ENCODE peak calls at places on chromosomes 16 and 17, in nine cellular contexts. W is mucosa of descending colon; F is ascending aorta; A is IMR-90; D is CD8-positive, alpha-beta memory T cell; G is H9; I is body of pancreas; B is BE2C; Y is CD8-positive, alpha-beta T cell. T is an unnamed sample.

GRCh38 chr16:68396481-68396880 is 51.8 kb downstream of the SMPD3 start:
- DNase-seq in A (peak; percentile 58), D (peak; percentile 26), F (no peak), W (peak; percentile 68), G (no peak), B (peak; percentile 46), I (peak; percentile 82), Y (peak; percentile 64), T (peak; percentile 70)

GRCh38 chr17:68290268-68290954 is 516 bp downstream of the SLC16A6 start:
- DNase-seq in B (peak; percentile 34), I (no peak), Y (peak; percentile 66), D (peak; percentile 64), G (peak; percentile 65), A (no peak), F (peak; percentile 59), W (peak; percentile 54), T (peak; percentile 29)

GRCh38 chr16:24685539-24686432 is 43.7 kb upstream of the TNRC6A start:
- DNase-seq in F (peak; percentile 88), I (peak; percentile 79), Y (no peak), A (peak; percentile 82), W (peak; percentile 25), D (no peak), B (peak; percentile 82), G (peak; percentile 74), T (peak; percentile 30)

GRCh38 chr17:28878981-28879380 is 18.6 kb downstream of the FLOT2 start:
- DNase-seq in D (no peak), A (peak; percentile 32), Y (no peak), F (no peak), W (no peak), G (peak; percentile 94), B (peak; percentile 32), I (peak; percentile 19), T (peak; percentile 36)

GRCh38 chr17:30958187-30958586 is 12.7 kb upstream of the RNF135 start:
- DNase-seq in Y (no peak), F (peak; percentile 59), I (no peak), B (no peak), W (no peak), D (no peak), A (no peak), G (no peak), T (no peak)

GRCh38 chr16:165218-165538 is 600 bp upstream of the HBM start:
- DNase-seq in W (no peak), D (no peak), A (no peak), F (no peak), B (no peak), Y (no peak), I (no peak), G (peak; percentile 57), T (no peak)

GRCh38 chr17:80432350-80432955 is 17.5 kb downstream of the ENDOV start:
- DNase-seq in W (peak; percentile 14), D (no peak), A (no peak), B (no peak), G (no peak), I (peak; percentile 11), F (no peak), Y (no peak), T (no peak)

GRCh38 chr16:86408685-86409084 is 101.6 kb upstream of the FOXF1 start:
- DNase-seq in B (no peak), F (no peak), G (no peak), W (no peak), Y (no peak), A (peak; percentile 17), I (no peak), D (no peak), T (no peak)

GRCh38 chr17:48215583-48216139 is 108.1 kb downstream of the SNX11 start:
- DNase-seq in F (no peak), I (no peak), W (no peak), G (peak; percentile 77), Y (no peak), D (no peak), B (peak; percentile 9), A (peak; percentile 28), T (peak; percentile 26)

GRCh38 chr17:78096093-78096492 is 32.5 kb downstream of the TMC6 start:
- DNase-seq in Y (no peak), W (no peak), I (no peak), B (no peak), D (no peak), G (no peak), F (no peak), A (no peak), T (no peak)

GRCh38 chr17:17063546-17064122 is 21.4 kb downstream of the MPRIP start:
- DNase-seq in F (peak; percentile 77), A (no peak), W (peak; percentile 47), I (peak; percentile 53), D (no peak), G (peak; percentile 24), B (no peak), Y (no peak), T (no peak)

DNA sequence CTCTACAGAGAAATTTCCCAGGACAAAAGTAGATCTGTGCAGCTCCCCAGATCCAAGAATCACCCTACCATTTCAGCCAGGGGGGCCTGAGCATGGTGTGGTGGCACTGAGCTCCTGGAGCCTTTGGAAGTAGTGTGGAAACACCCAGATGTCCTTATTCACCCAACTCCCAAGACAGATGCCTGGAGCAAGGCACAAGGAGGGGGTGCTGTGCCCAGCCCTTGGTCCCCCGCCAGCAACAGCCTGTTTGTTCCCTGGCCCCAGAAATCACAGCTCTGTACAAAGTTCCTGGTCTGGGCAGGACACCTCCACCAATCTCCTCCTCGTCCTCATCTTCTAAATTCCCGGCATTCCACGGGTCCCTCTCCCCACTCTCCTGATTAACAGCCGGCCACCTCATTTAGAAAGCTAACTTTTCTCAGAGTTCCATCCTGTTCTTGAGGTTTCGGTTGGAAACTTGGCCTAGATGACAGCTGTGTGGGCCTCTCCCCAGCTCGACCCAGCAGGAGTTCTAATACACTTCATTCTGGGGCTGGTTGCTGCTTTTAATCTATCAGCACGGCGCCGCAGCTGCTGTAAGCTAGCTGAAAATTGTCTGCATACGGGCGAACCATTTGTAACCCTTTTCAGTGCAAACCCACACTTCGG is 191.1 kb downstream of the C16orf78 start:
- DNase-seq in Y (no peak), W (no peak), D (no peak), F (no peak), A (no peak), B (no peak), G (no peak), I (peak; percentile 42), T (no peak)
- H3K4me1 ChIP-seq in Y (no peaks in the 10 kb centered on the region), W (no peaks in the 10 kb centered on the region), D (no peaks in the 10 kb centered on the region), F (no peaks in the 10 kb centered on the region), A (no peaks in the 10 kb centered on the region), B (peaks cover 2% of the 10 kb centered on the region), G (peaks cover 7% of the 10 kb centered on the region), I (peaks cover 10% of the 10 kb centered on the region), T (no peaks in the 10 kb centered on the region)

DNA sequence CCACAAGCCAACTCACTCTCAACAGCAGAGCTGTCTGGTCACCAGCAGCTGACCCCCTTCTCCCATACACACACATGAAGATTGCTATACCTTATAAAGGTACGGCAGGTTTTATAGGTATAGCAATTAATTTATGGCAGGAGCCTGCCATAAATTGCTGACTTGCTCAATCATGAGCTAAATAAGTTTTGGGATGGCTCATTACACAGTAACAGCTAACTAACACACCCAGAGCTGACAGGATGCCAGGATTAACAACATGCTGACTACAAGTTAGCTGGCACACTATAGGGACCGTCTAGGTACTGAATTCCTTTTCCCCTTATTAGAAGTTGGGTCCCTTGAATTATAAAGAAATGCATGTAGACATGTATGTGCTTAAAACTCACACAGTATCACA is 150.3 kb upstream of the KCNJ18 start:
- DNase-seq in D (no peak), W (no peak), A (no peak), F (no peak), B (no peak), G (no peak), Y (no peak), I (no peak), T (no peak)
- H3K9me3 ChIP-seq in D (no peaks in the 10 kb centered on the region), W (peaks cover 5% of the 10 kb centered on the region), A (no peaks in the 10 kb centered on the region), F (peaks cover 11% of the 10 kb centered on the region), B (no peaks in the 10 kb centered on the region), G (peaks cover 13% of the 10 kb centered on the region), Y (no peaks in the 10 kb centered on the region), I (no peaks in the 10 kb centered on the region), T (no peaks in the 10 kb centered on the region)

GRCh38 chr17:29884995-29885394 is 45.0 kb downstream of the SSH2 start:
- DNase-seq in Y (no peak), B (no peak), G (no peak), F (no peak), W (no peak), I (no peak), A (no peak), D (no peak), T (no peak)

GRCh38 chr17:29881256-29881655 is 48.8 kb downstream of the SSH2 start:
- DNase-seq in Y (no peak), D (no peak), B (no peak), F (no peak), A (no peak), W (no peak), I (no peak), G (no peak), T (no peak)

GRCh38 chr17:29880031-29880430 is 50.0 kb downstream of the SSH2 start:
- DNase-seq in B (no peak), W (no peak), F (no peak), D (no peak), G (no peak), Y (no peak), A (no peak), I (no peak), T (no peak)

DNA sequence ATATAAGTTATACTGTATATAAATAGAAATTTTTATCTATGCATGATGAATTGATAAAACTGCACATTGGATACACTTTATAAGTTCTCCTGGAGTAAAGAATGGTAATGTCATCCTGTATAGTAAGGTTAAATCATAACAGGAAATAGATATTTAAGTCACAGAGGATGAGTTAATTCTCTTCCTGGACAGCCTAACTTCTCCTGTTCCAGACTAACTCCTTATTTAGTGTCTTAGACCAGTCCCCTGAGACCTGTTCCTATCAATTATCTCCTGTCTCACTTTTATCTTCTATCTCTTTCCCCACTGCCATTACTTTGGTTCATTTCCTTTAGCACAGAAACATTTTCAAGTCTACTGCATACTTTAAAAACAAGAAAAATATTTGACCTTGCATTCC is 46.5 kb downstream of the SSH2 start:
- DNase-seq in W (no peak), Y (no peak), G (no peak), D (no peak), B (no peak), A (peak; percentile 43), F (no peak), I (no peak), T (no peak)
- H3K4me1 ChIP-seq in W (no peaks in the 10 kb centered on the region), Y (peaks cover 8% of the 10 kb centered on the region), G (no peaks in the 10 kb centered on the region), D (peaks cover 10% of the 10 kb centered on the region), B (no peaks in the 10 kb centered on the region), A (no peaks in the 10 kb centered on the region), F (no peaks in the 10 kb centered on the region), I (peaks cover 7% of the 10 kb centered on the region), T (no peaks in the 10 kb centered on the region)

GRCh38 chr17:13871261-13871660 is 198.0 kb upstream of the COX10 start:
- DNase-seq in G (no peak), A (no peak), I (no peak), Y (no peak), F (no peak), B (no peak), D (no peak), W (no peak), T (no peak)

GRCh38 chr17:13879961-13880466 is 189.3 kb upstream of the COX10 start:
- DNase-seq in D (no peak), G (no peak), A (no peak), Y (no peak), B (no peak), I (no peak), W (no peak), F (no peak), T (no peak)

GRCh38 chr17:13874134-13874533 is 195.2 kb upstream of the COX10 start:
- DNase-seq in D (no peak), Y (no peak), F (no peak), B (no peak), A (no peak), I (no peak), W (no peak), G (no peak), T (no peak)

GRCh38 chr17:13869301-13869700 is 200.0 kb upstream of the COX10 start:
- DNase-seq in G (no peak), D (no peak), I (no peak), W (no peak), B (no peak), Y (no peak), F (no peak), A (peak; percentile 32), T (no peak)

GRCh38 chr17:13874817-13875216 is 194.5 kb upstream of the COX10 start:
- DNase-seq in I (no peak), A (no peak), D (no peak), B (no peak), W (no peak), F (no peak), G (no peak), Y (no peak), T (no peak)
- H3K9me3 ChIP-seq in I (no peaks in the 10 kb centered on the region), A (no peaks in the 10 kb centered on the region), D (no peaks in the 10 kb centered on the region), B (no peaks in the 10 kb centered on the region), W (no peaks in the 10 kb centered on the region), F (no peaks in the 10 kb centered on the region), G (no peaks in the 10 kb centered on the region), Y (no peaks in the 10 kb centered on the region), T (no peaks in the 10 kb centered on the region)

T was measured in colonic mucosa.